ENCODE peak calls at places on chromosome 15, in eight cellular contexts. V is left cardiac atrium; Z is T-helper 1 cell; H is activated CD8-positive, alpha-beta memory T cell treated with anti-CD3 and anti-CD28 coated beads, Interleukin-2, amount 50 U/mL, for 48 hours; D is fibroblast of mammary gland; B is transverse colon; U is activated T-cell treated with anti-CD3 and anti-CD28 coated beads, Interleukin-2, amount 50 U/mL, for 72 hours; F is activated naive CD8-positive, alpha-beta T cell treated with anti-CD3 and anti-CD28 coated beads, Interleukin-2, amount 50 U/mL, for 16 hours. C is an unnamed sample.

GRCh38 chr15:98715401-98715800 is 67.1 kb downstream of the IGF1R start:
- DNase-seq in V (peak), Z (no peak), H (no peak), D (peak), B (no peak), U (no peak), F (no peak), C (no peak)

GRCh38 chr15:100930306-100930848 is 11.2 kb downstream of the LRRK1 start:
- DNase-seq in V (no peak), Z (no peak), H (no peak), D (no peak), B (no peak), U (no peak), F (no peak), C (no peak)

GRCh38 chr15:72288291-72288690 is 15.9 kb upstream of the PARP6 start:
- DNase-seq in V (no peak), Z (no peak), H (peak), D (no peak), B (no peak), U (no peak), F (no peak), C (no peak)

GRCh38 chr15:39154136-39154770 is 426.6 kb upstream of the THBS1 start:
- DNase-seq in V (no peak), Z (no peak), H (no peak), D (no peak), B (peak), U (no peak), F (no peak), C (no peak)

GRCh38 chr15:39466428-39466827 is 114.5 kb upstream of the THBS1 start:
- DNase-seq in V (peak), Z (no peak), H (no peak), D (peak), B (peak), U (no peak), F (no peak), C (no peak)

GRCh38 chr15:60318236-60318867 is 79.4 kb downstream of the ANXA2 start:
- DNase-seq in V (no peak), Z (no peak), H (no peak), D (no peak), B (no peak), U (no peak), F (no peak), C (no peak)

GRCh38 chr15:81752149-81752942 is 293.5 kb downstream of the MEX3B start:
- DNase-seq in V (peak), Z (no peak), H (no peak), D (peak), B (peak), U (no peak), F (no peak), C (no peak)

GRCh38 chr15:37056168-37056893 is 44.0 kb downstream of the MEIS2 start:
- DNase-seq in V (peak), Z (no peak), H (no peak), D (no peak), B (no peak), U (no peak), F (no peak), C (no peak)

GRCh38 chr15:63277893-63278505 is 594 bp downstream of the APH1B start:
- DNase-seq in V (no peak), Z (no peak), H (no peak), D (peak), B (no peak), U (no peak), F (no peak), C (no peak)

GRCh38 chr15:58374147-58374546 is 57.6 kb upstream of the LIPC start:
- DNase-seq in V (no peak), Z (no peak), H (no peak), D (peak), B (no peak), U (no peak), F (no peak), C (no peak)

GRCh38 chr15:36062357-36062756 is 516.4 kb upstream of the DPH6 start:
- DNase-seq in V (no peak), Z (no peak), H (no peak), D (no peak), B (no peak), U (no peak), F (no peak), C (no peak)

GRCh38 chr15:58355965-58356358 is 75.8 kb upstream of the LIPC start:
- DNase-seq in V (no peak), Z (no peak), H (no peak), D (no peak), B (no peak), U (no peak), F (no peak), C (no peak)

GRCh38 chr15:70061086-70061370 is 36.7 kb downstream of the TLE3 start:
- DNase-seq in V (peak), Z (no peak), H (no peak), D (peak), B (no peak), U (no peak), F (no peak), C (no peak)

GRCh38 chr15:48718646-48719045 is 73.1 kb upstream of the FBN1 start:
- DNase-seq in V (no peak), Z (no peak), H (no peak), D (peak), B (no peak), U (no peak), F (no peak), C (no peak)

GRCh38 chr15:69114231-69114937 is 46.1 kb upstream of the GLCE start:
- DNase-seq in V (no peak), Z (no peak), H (no peak), D (no peak), B (no peak), U (no peak), F (no peak), C (no peak)

GRCh38 chr15:41161736-41162135 is 45.7 kb upstream of the INO80 start:
- DNase-seq in V (no peak), Z (peak), H (no peak), D (no peak), B (no peak), U (no peak), F (no peak), C (no peak)

GRCh38 chr15:28122038-28122949 is 23.2 kb upstream of the OCA2 start:
- DNase-seq in V (no peak), Z (no peak), H (no peak), D (no peak), B (no peak), U (no peak), F (no peak), C (no peak)

GRCh38 chr15:67832965-67833503 is 6.8 kb downstream of the RNU6-1 start:
- DNase-seq in V (no peak), Z (no peak), H (no peak), D (no peak), B (no peak), U (no peak), F (no peak), C (no peak)

GRCh38 chr15:71296032-71296686 is 180.9 kb downstream of the THSD4 start:
- DNase-seq in V (no peak), Z (no peak), H (no peak), D (peak), B (peak), U (no peak), F (no peak), C (no peak)